ENCODE peak calls at places on chromosome 5, in eight cellular contexts. G is PC-3, M is transverse colon, Y is astrocyte, P is GM23248, A is left ventricle myocardium inferior, L is endodermal cell, R is mesendoderm. K is an unnamed sample.

GRCh38 chr5:112640495-112640894 is 97.2 kb upstream of the APC start:
- DNase-seq in G (no peak), M (no peak), Y (no peak), P (no peak), A (no peak), L (no peak), R (no peak), K (no peak)

GRCh38 chr5:10593531-10594181 is 29.8 kb downstream of the ANKRD33B start:
- DNase-seq in G (no peak), M (no peak), Y (no peak), P (no peak), A (no peak), L (no peak), R (no peak), K (no peak)

GRCh38 chr5:169248520-169248919 is 52.4 kb downstream of the SLIT3 start:
- DNase-seq in G (no peak), M (no peak), Y (no peak), P (peak), A (no peak), L (no peak), R (no peak), K (no peak)

GRCh38 chr5:174378116-174378874 is 332.8 kb downstream of the NSG2 start:
- DNase-seq in G (peak), M (no peak), Y (no peak), P (no peak), A (no peak), L (no peak), R (no peak), K (no peak)

GRCh38 chr5:139660105-139660915 is 12.2 kb downstream of the CXXC5 start:
- DNase-seq in G (peak), M (peak), Y (no peak), P (peak), A (peak), L (no peak), R (no peak), K (peak)

GRCh38 chr5:154795235-154795596 is 40.0 kb downstream of the LARP1 start:
- DNase-seq in G (no peak), M (no peak), Y (no peak), P (peak), A (no peak), L (no peak), R (no peak), K (no peak)

GRCh38 chr5:2094616-2094995 is 211.9 kb upstream of the IRX4 start:
- DNase-seq in G (no peak), M (no peak), Y (no peak), P (peak), A (no peak), L (no peak), R (no peak), K (no peak)

GRCh38 chr5:103211858-103212500 is 46.6 kb upstream of the MACIR start:
- DNase-seq in G (no peak), M (no peak), Y (no peak), P (no peak), A (no peak), L (no peak), R (no peak), K (no peak)

GRCh38 chr5:158026248-158027031 is 167.5 kb upstream of the CLINT1 start:
- DNase-seq in G (no peak), M (no peak), Y (peak), P (peak), A (no peak), L (no peak), R (no peak), K (no peak)

GRCh38 chr5:43401827-43402226 is 10.4 kb downstream of the CCL28 start:
- DNase-seq in G (peak), M (no peak), Y (no peak), P (peak), A (no peak), L (peak), R (peak), K (no peak)

GRCh38 chr5:1477341-1477740 is 32.1 kb upstream of the SLC6A3 start:
- DNase-seq in G (no peak), M (peak), Y (no peak), P (no peak), A (peak), L (no peak), R (no peak), K (peak)

GRCh38 chr5:80246995-80247729 is 8.7 kb downstream of the SERINC5 start:
- DNase-seq in G (peak), M (peak), Y (peak), P (peak), A (peak), L (peak), R (peak), K (no peak)

GRCh38 chr5:58235279-58235678 is 224.6 kb downstream of the PLK2 start:
- DNase-seq in G (no peak), M (no peak), Y (no peak), P (peak), A (no peak), L (no peak), R (no peak), K (no peak)

GRCh38 chr5:123610665-123611406 is 98.9 kb downstream of the CSNK1G3 start:
- DNase-seq in G (peak), M (no peak), Y (peak), P (peak), A (no peak), L (no peak), R (peak), K (no peak)

GRCh38 chr5:161865510-161865909 is 17.6 kb downstream of the GABRA1 start:
- DNase-seq in G (no peak), M (no peak), Y (no peak), P (no peak), A (no peak), L (no peak), R (no peak), K (no peak)

GRCh38 chr5:157354825-157355224 is 88.9 kb downstream of the CYFIP2 start:
- DNase-seq in G (peak), M (no peak), Y (no peak), P (no peak), A (no peak), L (peak), R (peak), K (no peak)

GRCh38 chr5:95317687-95318086 is 32.8 kb upstream of the MCTP1 start:
- DNase-seq in G (no peak), M (no peak), Y (no peak), P (no peak), A (no peak), L (no peak), R (no peak), K (no peak)

GRCh38 chr5:123206618-123207320 is 117.7 kb downstream of the PRDM6 start:
- DNase-seq in G (no peak), M (no peak), Y (peak), P (peak), A (no peak), L (no peak), R (no peak), K (no peak)

GRCh38 chr5:83069406-83069805 is 7.8 kb downstream of the TMEM167A start:
- DNase-seq in G (no peak), M (no peak), Y (no peak), P (no peak), A (no peak), L (no peak), R (no peak), K (no peak)

GRCh38 chr5:68047035-68047434 is 168.5 kb upstream of the PIK3R1 start:
- DNase-seq in G (no peak), M (no peak), Y (peak), P (peak), A (no peak), L (no peak), R (no peak), K (no peak)

GRCh38 chr5:58787982-58788381 is 205.1 kb downstream of the RAB3C start:
- DNase-seq in G (no peak), M (no peak), Y (no peak), P (no peak), A (no peak), L (no peak), R (no peak), K (no peak)

GRCh38 chr5:156913719-156914370 is 49.2 kb downstream of the TIMD4 start:
- DNase-seq in G (no peak), M (peak), Y (no peak), P (no peak), A (no peak), L (peak), R (peak), K (no peak)

GRCh38 chr5:171673328-171673727 is 112.3 kb upstream of the SMIM23 start:
- DNase-seq in G (no peak), M (no peak), Y (no peak), P (no peak), A (no peak), L (no peak), R (no peak), K (no peak)

GRCh38 chr5:128498844-128499455 is 39.1 kb downstream of the FBN2 start:
- DNase-seq in G (peak), M (no peak), Y (peak), P (peak), A (no peak), L (no peak), R (peak), K (no peak)

GRCh38 chr5:76701298-76701697 is 14.6 kb upstream of the F2R start:
- DNase-seq in G (peak), M (no peak), Y (peak), P (peak), A (no peak), L (no peak), R (no peak), K (no peak)

GRCh38 chr5:97644896-97645295 is 461.8 kb upstream of the RIOK2 start:
- DNase-seq in G (no peak), M (no peak), Y (no peak), P (no peak), A (no peak), L (no peak), R (peak), K (no peak)

GRCh38 chr5:4419276-4419675 is 720.9 kb upstream of the ADAMTS16 start:
- DNase-seq in G (no peak), M (no peak), Y (no peak), P (no peak), A (no peak), L (no peak), R (no peak), K (no peak)

GRCh38 chr5:166758151-166758550 is 1533.3 kb upstream of the WWC1 start:
- DNase-seq in G (no peak), M (no peak), Y (no peak), P (no peak), A (no peak), L (no peak), R (no peak), K (no peak)

GRCh38 chr5:116703923-116704322 is 129.3 kb upstream of the SEMA6A start:
- DNase-seq in G (no peak), M (no peak), Y (no peak), P (no peak), A (no peak), L (no peak), R (peak), K (no peak)

DNA sequence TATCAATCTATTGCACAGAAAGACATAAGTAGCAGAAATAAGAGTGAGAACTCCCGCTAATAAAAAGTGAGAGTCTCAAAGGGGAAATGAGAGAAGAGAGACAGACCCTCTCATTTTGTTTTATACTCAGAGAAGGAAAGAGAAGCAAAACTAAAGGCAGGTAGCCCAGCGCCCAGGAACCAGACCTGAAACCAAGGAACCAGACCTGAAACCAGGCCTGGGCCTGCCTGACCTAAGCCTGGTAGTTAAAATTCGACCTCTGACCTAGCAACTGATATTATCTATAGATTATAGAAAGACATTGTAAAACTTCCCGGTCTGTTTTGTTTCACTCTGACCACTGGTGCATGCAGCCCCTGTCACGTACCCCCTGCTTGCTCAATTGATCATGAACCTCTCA is 134.5 kb upstream of the SEMA6A start:
- DNase-seq in G (no peak), M (no peak), Y (no peak), P (no peak), A (no peak), L (no peak), R (no peak), K (no peak)
- H3K27ac ChIP-seq in G (no peak), M (no peak), Y (no peak), P (no peak), A (no peak), L (no peak), R (no peak), K (no peak)

GRCh38 chr5:176679365-176680225 is 32.3 kb downstream of the TSPAN17 start:
- DNase-seq in G (no peak), M (no peak), Y (no peak), P (peak), A (peak), L (no peak), R (no peak), K (peak)

GRCh38 chr5:176676361-176676824 is 29.1 kb downstream of the TSPAN17 start:
- DNase-seq in G (peak), M (no peak), Y (no peak), P (peak), A (peak), L (no peak), R (peak), K (no peak)

GRCh38 chr5:176675676-176676360 is 28.5 kb downstream of the TSPAN17 start:
- DNase-seq in G (peak), M (no peak), Y (no peak), P (peak), A (no peak), L (peak), R (peak), K (no peak)

GRCh38 chr5:176678584-176678983 is 31.3 kb downstream of the TSPAN17 start:
- DNase-seq in G (no peak), M (no peak), Y (no peak), P (no peak), A (no peak), L (no peak), R (no peak), K (no peak)

GRCh38 chr5:176677209-176677931 is 30.1 kb downstream of the TSPAN17 start:
- DNase-seq in G (no peak), M (no peak), Y (no peak), P (no peak), A (peak), L (no peak), R (no peak), K (no peak)
- H3K27ac ChIP-seq in G (no peak), M (no peak), Y (no peak), P (no peak), A (no peak), L (no peak), R (no peak), K (no peak)

GRCh38 chr5:17180957-17181723 is 36.3 kb upstream of the BASP1 start:
- DNase-seq in G (peak), M (no peak), Y (peak), P (peak), A (no peak), L (no peak), R (peak), K (no peak)

GRCh38 chr5:17180330-17180843 is 37.0 kb upstream of the BASP1 start:
- DNase-seq in G (no peak), M (no peak), Y (no peak), P (peak), A (no peak), L (peak), R (peak), K (no peak)

GRCh38 chr5:17177491-17178204 is 39.8 kb upstream of the BASP1 start:
- DNase-seq in G (no peak), M (no peak), Y (no peak), P (no peak), A (no peak), L (no peak), R (no peak), K (no peak)

GRCh38 chr5:17182494-17182893 is 34.9 kb upstream of the BASP1 start:
- DNase-seq in G (peak), M (no peak), Y (peak), P (peak), A (no peak), L (no peak), R (no peak), K (no peak)

DNA sequence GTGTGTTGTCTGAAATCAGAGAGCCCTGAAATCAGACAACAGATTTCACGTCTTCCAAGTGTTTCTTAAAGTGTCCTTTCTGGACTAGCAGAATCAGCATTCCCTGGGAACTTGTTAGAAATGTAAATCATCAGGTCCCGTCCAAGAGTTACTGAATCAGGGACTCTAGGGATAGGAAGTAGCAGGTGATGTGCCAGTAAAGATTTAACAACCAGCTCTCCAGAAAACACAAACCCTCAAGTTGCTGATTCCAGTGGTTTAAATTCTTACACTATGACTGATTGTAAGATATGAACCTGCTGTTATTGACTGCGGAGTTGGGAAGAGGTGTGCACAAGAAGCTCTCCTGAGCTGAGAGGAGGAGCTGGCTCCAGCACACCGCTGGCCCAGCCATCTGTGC is 39.1 kb upstream of the BASP1 start:
- DNase-seq in G (no peak), M (no peak), Y (peak), P (no peak), A (no peak), L (no peak), R (no peak), K (no peak)
- H3K27ac ChIP-seq in G (no peak), M (no peak), Y (no peak), P (no peak), A (no peak), L (no peak), R (no peak), K (no peak)

GRCh38 chr5:172728481-172729241 is 42.3 kb downstream of the DUSP1 start:
- DNase-seq in G (no peak), M (no peak), Y (no peak), P (no peak), A (no peak), L (no peak), R (no peak), K (no peak)
- H3K27ac ChIP-seq in G (no peak), M (no peak), Y (no peak), P (no peak), A (no peak), L (no peak), R (no peak), K (no peak)

GRCh38 chr5:6495433-6496206 is 47.0 kb downstream of the UBE2QL1 start:
- DNase-seq in G (peak), M (no peak), Y (no peak), P (no peak), A (no peak), L (no peak), R (no peak), K (no peak)

GRCh38 chr5:6490693-6491092 is 42.0 kb downstream of the UBE2QL1 start:
- DNase-seq in G (peak), M (no peak), Y (no peak), P (no peak), A (no peak), L (no peak), R (peak), K (no peak)

GRCh38 chr5:6491548-6492290 is 43.1 kb downstream of the UBE2QL1 start:
- DNase-seq in G (no peak), M (no peak), Y (no peak), P (no peak), A (no peak), L (no peak), R (no peak), K (no peak)

GRCh38 chr5:6493681-6494454 is 45.2 kb downstream of the UBE2QL1 start:
- DNase-seq in G (no peak), M (no peak), Y (no peak), P (no peak), A (no peak), L (no peak), R (no peak), K (no peak)

GRCh38 chr5:6492934-6493333 is 44.3 kb downstream of the UBE2QL1 start:
- DNase-seq in G (peak), M (no peak), Y (no peak), P (no peak), A (no peak), L (no peak), R (no peak), K (no peak)
- H3K27ac ChIP-seq in G (no peak), M (no peak), Y (no peak), P (no peak), A (no peak), L (no peak), R (no peak), K (no peak)

DNA sequence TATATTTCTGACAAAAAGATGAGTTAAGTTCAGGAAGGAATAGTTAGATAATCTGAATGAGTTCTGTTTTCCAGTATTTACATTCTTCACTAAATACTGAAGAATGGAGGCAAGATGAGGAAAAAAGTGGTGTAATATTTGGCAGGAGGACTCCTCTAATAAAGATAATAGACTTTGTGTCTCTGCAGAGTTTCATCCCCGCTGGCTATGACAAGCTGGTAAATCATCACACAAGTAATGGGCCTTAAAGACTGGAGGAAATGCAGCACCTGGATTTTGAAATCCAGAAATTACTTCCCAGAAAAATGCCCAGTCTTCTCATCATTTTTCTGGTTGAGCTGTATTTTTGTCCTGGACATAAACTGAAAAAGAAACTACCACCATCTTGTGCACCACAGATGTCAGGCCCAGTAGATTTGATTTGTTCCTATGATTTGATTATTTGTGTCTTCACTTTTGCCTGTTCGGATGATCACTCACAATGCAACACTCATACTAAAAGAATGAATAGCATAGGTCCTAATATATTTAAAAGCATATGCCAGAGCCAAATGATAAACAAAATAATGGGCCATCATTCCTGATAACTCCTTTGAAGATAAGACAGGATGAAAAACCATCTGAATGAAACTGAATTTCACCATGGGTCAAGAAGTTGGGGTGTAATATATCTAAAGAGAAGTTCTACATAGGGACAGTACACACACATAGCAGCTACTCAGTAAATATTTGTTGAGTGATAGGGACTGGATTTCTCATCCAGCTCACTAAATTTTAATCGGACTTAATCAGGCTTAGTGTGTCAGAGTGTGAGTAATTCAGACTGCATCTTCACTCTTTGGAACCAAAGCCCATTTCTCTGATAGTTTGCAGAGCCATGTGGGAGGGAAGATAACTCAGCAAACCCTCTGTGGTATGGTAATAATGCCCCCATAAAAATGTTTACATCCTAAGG is 200.5 kb downstream of the HINT1 start:
- DNase-seq in G (peak), M (no peak), Y (peak), P (peak), A (no peak), L (no peak), R (no peak), K (no peak)
- H3K27ac ChIP-seq in G (peak), M (no peak), Y (no peak), P (no peak), A (no peak), L (no peak), R (no peak), K (no peak)